ENCODE peak calls at places on chromosomes 7 and 10, in eight cellular contexts. Q, I, C, W, Y, M, P and R are unnamed samples.

GRCh38 chr7:152462995-152463713 is 27.4 kb upstream of the KMT2C start:
- DNase-seq in Q (no peak), Y (peak; percentile 67), I (peak; percentile 50), C (no peak), M (peak; percentile 20), W (peak; percentile 66), P (peak; percentile 81), R (no peak)

GRCh38 chr7:44380831-44381493 is 55.6 kb upstream of the CAMK2B start:
- DNase-seq in W (no peak), P (no peak), C (no peak), Q (no peak), Y (peak; percentile 56), I (no peak), M (no peak), R (no peak)

GRCh38 chr7:121610243-121610642 is 214.1 kb upstream of the FAM3C start:
- DNase-seq in Y (no peak), P (no peak), C (no peak), Q (no peak), I (peak; percentile 17), W (no peak), M (no peak), R (no peak)

GRCh38 chr10:14688606-14689005 is 86.1 kb downstream of the FAM107B start:
- DNase-seq in P (no peak), C (no peak), Q (no peak), M (no peak), I (no peak), W (no peak), Y (peak; percentile 85), R (no peak)

GRCh38 chr7:104972510-104972909 is 41.5 kb upstream of the KMT2E start:
- DNase-seq in M (no peak), Y (peak; percentile 82), I (no peak), P (no peak), Q (no peak), W (no peak), C (no peak), R (no peak)

GRCh38 chr7:148770004-148770403 is 71.3 kb downstream of the CUL1 start:
- DNase-seq in C (no peak), W (no peak), P (no peak), I (no peak), M (no peak), Y (no peak), Q (no peak), R (no peak)

GRCh38 chr10:72375173-72375572 is 20.5 kb upstream of the DNAJB12 start:
- DNase-seq in Y (peak; percentile 41), I (no peak), Q (no peak), P (no peak), W (no peak), M (no peak), C (no peak), R (no peak)

GRCh38 chr7:141593134-141593533 is 41.9 kb downstream of the AGK start:
- DNase-seq in Y (peak; percentile 86), I (no peak), C (no peak), Q (no peak), W (no peak), M (no peak), P (peak; percentile 24), R (no peak)

GRCh38 chr7:95596183-95597135 is at the start of gene PDK4:
- DNase-seq in M (peak; percentile 92), Q (no peak), Y (peak; percentile 41), C (peak; percentile 99), W (peak; percentile 98), P (peak; percentile 84), I (peak; percentile 95), R (peak; percentile 32)

GRCh38 chr7:89103564-89103963 is 308.0 kb upstream of the TEX47 start:
- DNase-seq in Y (no peak), P (no peak), M (no peak), I (no peak), Q (no peak), C (no peak), W (no peak), R (no peak)

GRCh38 chr10:34479520-34480179 is 335.4 kb downstream of the PARD3 start:
- DNase-seq in C (no peak), Q (no peak), P (peak; percentile 43), M (no peak), Y (no peak), I (peak; percentile 49), W (no peak), R (no peak)

GRCh38 chr7:31782411-31782991 is 95.5 kb downstream of the PPP1R17 start:
- DNase-seq in W (no peak), P (peak; percentile 76), Y (peak; percentile 78), Q (peak; percentile 17), C (no peak), M (no peak), I (peak; percentile 12), R (peak; percentile 18)

GRCh38 chr10:69567920-69568319 is 5.3 kb downstream of the NEUROG3 start:
- DNase-seq in M (no peak), P (peak; percentile 86), Q (peak; percentile 32), I (peak; percentile 61), Y (peak; percentile 45), W (no peak), C (peak; percentile 13), R (peak; percentile 77)

GRCh38 chr7:80823066-80823465 is 95.8 kb downstream of the SEMA3C start:
- DNase-seq in Y (no peak), P (no peak), Q (no peak), C (no peak), W (no peak), M (no peak), I (no peak), R (no peak)

GRCh38 chr7:140121321-140121720 is 55.5 kb downstream of the KDM7A start:
- DNase-seq in Q (no peak), Y (peak; percentile 51), C (no peak), I (no peak), W (no peak), M (no peak), P (no peak), R (no peak)

GRCh38 chr7:66937940-66938339 is 16.9 kb downstream of the TMEM248 start:
- DNase-seq in Q (no peak), M (no peak), W (no peak), I (no peak), Y (no peak), C (no peak), P (no peak), R (no peak)

GRCh38 chr10:51300617-51301350 is 226.5 kb downstream of the PRKG1 start:
- DNase-seq in P (no peak), Q (no peak), Y (no peak), W (no peak), C (no peak), M (no peak), I (no peak), R (no peak)

GRCh38 chr7:134088199-134088598 is 38.9 kb upstream of the LRGUK start:
- DNase-seq in W (no peak), I (no peak), Q (no peak), M (no peak), P (no peak), Y (no peak), C (no peak), R (no peak)

GRCh38 chr7:13725591-13725990 is 263.9 kb downstream of the ETV1 start:
- DNase-seq in I (no peak), P (no peak), M (no peak), C (no peak), W (no peak), Q (no peak), Y (no peak), R (no peak)

GRCh38 chr7:11182736-11183135 is 209.1 kb downstream of the PHF14 start:
- DNase-seq in Q (no peak), I (no peak), M (no peak), P (no peak), W (no peak), Y (peak; percentile 76), C (no peak), R (no peak)

GRCh38 chr10:17506859-17507471 is 52.6 kb upstream of the ST8SIA6 start:
- DNase-seq in M (no peak), P (no peak), W (no peak), Q (no peak), C (no peak), Y (no peak), I (no peak), R (no peak)

GRCh38 chr7:90560730-90561129 is 35.4 kb upstream of the CDK14 start:
- DNase-seq in W (no peak), I (no peak), P (no peak), C (no peak), Q (no peak), M (no peak), Y (peak; percentile 66), R (no peak)

GRCh38 chr10:54133201-54133600 is 667.8 kb downstream of the PCDH15 start:
- DNase-seq in I (no peak), C (no peak), Q (no peak), M (no peak), W (no peak), P (peak; percentile 16), Y (no peak), R (no peak)
- TF ChIP-seq CTCF in I (no peak), C (no peak), Q (no peak), M (peak; percentile 50), W (no peak), P (peak; percentile 47), Y (peak; percentile 47), R (peak; percentile 58)

GRCh38 chr10:62851449-62851848 is 35.3 kb upstream of the EGR2 start:
- DNase-seq in I (no peak), Y (no peak), M (no peak), Q (no peak), C (no peak), W (no peak), P (no peak), R (no peak)
- TF ChIP-seq CTCF in I (no peak), Y (peak; percentile 44), M (no peak), Q (peak; percentile 57), C (no peak), W (no peak), P (peak; percentile 16), R (peak; percentile 46)

DNA sequence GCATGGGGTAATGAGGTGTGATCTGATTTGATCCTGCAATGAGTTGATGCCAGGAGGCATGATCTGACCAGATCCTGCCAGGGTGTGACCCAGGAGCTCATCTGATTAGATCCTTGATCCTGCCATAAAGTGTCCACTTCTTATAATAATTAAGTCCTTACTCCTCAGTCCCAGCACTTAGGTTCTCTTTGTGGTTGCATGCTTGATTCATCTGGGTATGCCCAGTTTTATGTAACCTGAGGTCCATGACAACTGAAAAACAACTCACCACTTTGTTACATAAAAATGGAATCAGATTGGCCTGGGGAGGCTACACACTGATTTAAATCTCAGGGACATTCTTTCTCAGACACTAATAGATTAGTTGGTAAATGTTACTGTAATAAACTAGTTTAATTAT is 19.1 kb downstream of the ACADSB start:
- DNase-seq in M (no peak), C (no peak), Q (no peak), W (no peak), P (no peak), I (no peak), Y (peak; percentile 8), R (no peak)
- TF ChIP-seq CTCF in M (no peak), C (no peak), Q (no peak), W (no peak), P (no peak), I (no peak), Y (no peak), R (no peak)

DNA sequence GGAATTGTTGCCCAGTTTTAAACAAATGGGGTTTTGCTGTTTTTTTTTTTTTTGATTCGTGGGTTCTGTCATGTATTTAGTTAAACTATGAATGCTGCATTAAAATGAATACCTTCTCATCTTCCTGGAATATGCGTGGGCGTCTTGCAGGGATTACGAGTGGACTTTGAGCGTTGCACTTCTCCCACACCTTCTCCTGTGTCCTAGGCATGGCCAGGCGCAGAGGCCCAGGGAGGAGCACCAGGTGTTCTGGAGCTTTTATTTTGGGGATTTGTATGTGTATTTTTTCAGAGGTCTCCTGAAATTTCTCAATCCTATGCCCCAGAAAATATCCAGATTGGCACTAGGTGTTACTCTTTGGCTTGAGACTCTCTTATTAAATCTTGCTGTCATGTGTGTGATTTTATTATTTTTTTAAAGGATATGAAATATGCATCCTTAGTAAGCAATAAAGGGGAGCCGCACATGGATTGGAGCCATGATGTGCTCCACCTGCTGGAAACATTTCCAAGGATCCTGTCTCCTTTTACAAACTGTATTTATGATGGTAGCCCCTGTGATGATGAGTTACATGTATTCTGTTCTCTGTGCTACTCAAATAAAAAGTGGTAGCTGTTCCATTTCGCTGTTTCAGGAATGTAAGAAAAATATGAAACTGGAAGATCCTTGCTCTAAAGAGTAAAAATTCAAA is 482.2 kb upstream of the KLF6 start:
- DNase-seq in Q (no peak), Y (no peak), I (peak; percentile 28), P (no peak), M (no peak), C (no peak), W (no peak), R (no peak)
- TF ChIP-seq CTCF in Q (no peak), Y (no peak), I (no peak), P (peak; percentile 30), M (no peak), C (no peak), W (no peak), R (no peak)